ENCODE peak calls at places on chromosome 19, in eight cellular contexts. Y, I, F, T, P, B, M and V are unnamed samples.

GRCh38 chr19:35381318-35381717 is 10.4 kb downstream of the GPR42 start:
- DNase-seq in Y (no peak), I (no peak), F (no peak), T (no peak), P (no peak), B (no peak), M (no peak), V (no peak)

GRCh38 chr19:12913871-12914690 is 5.0 kb downstream of the SYCE2 start:
- DNase-seq in Y (no peak), I (no peak), F (no peak), T (peak), P (no peak), B (no peak), M (peak), V (no peak)

GRCh38 chr19:31448221-31448657 is 99.0 kb upstream of the TSHZ3 start:
- DNase-seq in Y (no peak), I (peak), F (peak), T (no peak), P (no peak), B (peak), M (peak), V (peak)

GRCh38 chr19:39917561-39918182 is 16.8 kb downstream of the FCGBP start:
- DNase-seq in Y (peak), I (peak), F (no peak), T (no peak), P (no peak), B (no peak), M (no peak), V (no peak)

GRCh38 chr19:54534156-54534555 is 31.5 kb downstream of the LAIR2 start:
- DNase-seq in Y (no peak), I (no peak), F (no peak), T (no peak), P (no peak), B (no peak), M (no peak), V (no peak)

GRCh38 chr19:45542234-45542668 is 35.0 kb downstream of the VASP start:
- DNase-seq in Y (no peak), I (no peak), F (no peak), T (no peak), P (no peak), B (peak), M (no peak), V (no peak)

GRCh38 chr19:18736415-18737336 is 53.2 kb downstream of the CRTC1 start:
- DNase-seq in Y (no peak), I (no peak), F (no peak), T (no peak), P (no peak), B (no peak), M (no peak), V (no peak)

GRCh38 chr19:41427647-41428480 is 690 bp upstream of the B3GNT8 start:
- DNase-seq in Y (peak), I (no peak), F (peak), T (peak), P (no peak), B (peak), M (no peak), V (peak)

GRCh38 chr19:57317503-57317902 is 2.8 kb upstream of the ZNF543 start:
- DNase-seq in Y (no peak), I (no peak), F (no peak), T (no peak), P (no peak), B (no peak), M (no peak), V (no peak)

GRCh38 chr19:43318796-43319314 is 34.6 kb upstream of the CD177 start:
- DNase-seq in Y (no peak), I (no peak), F (no peak), T (no peak), P (no peak), B (no peak), M (no peak), V (no peak)

GRCh38 chr19:33438987-33439781 is 65.7 kb downstream of the CEBPG start:
- DNase-seq in Y (no peak), I (no peak), F (no peak), T (no peak), P (no peak), B (no peak), M (no peak), V (no peak)

GRCh38 chr19:4732680-4733114 is 9.1 kb upstream of the DPP9 start:
- DNase-seq in Y (peak), I (no peak), F (peak), T (peak), P (peak), B (no peak), M (peak), V (peak)

GRCh38 chr19:43618921-43619261 is 538 bp downstream of the ZNF428 start:
- DNase-seq in Y (peak), I (no peak), F (peak), T (peak), P (peak), B (no peak), M (peak), V (no peak)

GRCh38 chr19:43589277-43589676 is 6.7 kb downstream of the IRGQ start:
- DNase-seq in Y (no peak), I (no peak), F (no peak), T (no peak), P (no peak), B (no peak), M (no peak), V (no peak)

GRCh38 chr19:38706792-38707511 is 37.3 kb downstream of the CAPN12 start:
- DNase-seq in Y (no peak), I (no peak), F (peak), T (no peak), P (no peak), B (no peak), M (no peak), V (no peak)

GRCh38 chr19:51417107-51417806 is at the start of gene SIGLEC10:
- DNase-seq in Y (peak), I (no peak), F (peak), T (no peak), P (peak), B (no peak), M (peak), V (no peak)